ENCODE peak calls at places on chromosomes 11 and 22, in ten cellular contexts. F is endodermal cell, G is epithelial cell of proximal tubule, V is heart right ventricle, H is fibroblast of pulmonary artery, P is bronchial epithelial cell, Y is fibroblast of villous mesenchyme, K is K562, T is mesothelial cell of epicardium, N is uterus. M is an unnamed sample.

GRCh38 chr22:43099095-43099494 is 9.9 kb upstream of the TTLL1 start:
- DNase-seq in F (no peak), G (no peak), V (peak), H (peak), P (no peak), Y (no peak), K (no peak), T (no peak), N (no peak), M (no peak)

GRCh38 chr11:113114452-113115027 is 153.3 kb downstream of the NCAM1 start:
- DNase-seq in F (peak), G (no peak), V (peak), H (peak), P (peak), Y (peak), K (no peak), T (peak), N (peak), M (peak)

GRCh38 chr11:63738720-63739360 is 29.7 kb downstream of the ZFTA start:
- DNase-seq in F (peak), G (peak), V (peak), H (peak), P (peak), Y (peak), K (peak), T (peak), N (peak), M (peak)

GRCh38 chr11:64489831-64490441 is 101.1 kb upstream of the SLC22A12 start:
- DNase-seq in F (peak), G (no peak), V (peak), H (peak), P (peak), Y (peak), K (peak), T (peak), N (peak), M (peak)

GRCh38 chr11:94767292-94767690 is 865 bp upstream of the AMOTL1 start:
- DNase-seq in F (peak), G (no peak), V (no peak), H (no peak), P (no peak), Y (no peak), K (peak), T (no peak), N (no peak), M (no peak)

GRCh38 chr11:81070948-81071347 is 1630.1 kb upstream of the TENM4 start:
- DNase-seq in F (no peak), G (no peak), V (no peak), H (no peak), P (no peak), Y (no peak), K (no peak), T (no peak), N (no peak), M (no peak)

GRCh38 chr11:75159081-75159953 is 8.4 kb downstream of the SLCO2B1 start:
- DNase-seq in F (peak), G (no peak), V (no peak), H (no peak), P (no peak), Y (no peak), K (no peak), T (no peak), N (no peak), M (peak)

GRCh38 chr11:88555018-88555828 is 217.7 kb upstream of the CTSC start:
- DNase-seq in F (no peak), G (peak), V (no peak), H (peak), P (peak), Y (peak), K (no peak), T (no peak), N (peak), M (peak)

GRCh38 chr22:26429458-26430238 is 588 bp downstream of the ASPHD2 start:
- DNase-seq in F (no peak), G (no peak), V (no peak), H (no peak), P (no peak), Y (no peak), K (peak), T (no peak), N (no peak), M (no peak)

GRCh38 chr22:20063271-20064139 is 16.5 kb upstream of the DGCR8 start:
- DNase-seq in F (no peak), G (no peak), V (no peak), H (no peak), P (no peak), Y (no peak), K (no peak), T (no peak), N (no peak), M (no peak)

GRCh38 chr11:9753031-9753430 is 89.2 kb downstream of the SWAP70 start:
- DNase-seq in F (no peak), G (peak), V (no peak), H (peak), P (peak), Y (peak), K (no peak), T (no peak), N (no peak), M (no peak)

GRCh38 chr11:59779487-59779886 is 24.3 kb downstream of the STX3 start:
- DNase-seq in F (no peak), G (no peak), V (no peak), H (no peak), P (peak), Y (no peak), K (no peak), T (no peak), N (no peak), M (no peak)

GRCh38 chr22:46803031-46803880 is 40.8 kb downstream of the TBC1D22A start:
- DNase-seq in F (peak), G (no peak), V (peak), H (peak), P (peak), Y (peak), K (peak), T (peak), N (no peak), M (peak)

GRCh38 chr11:133065847-133066485 is 466.3 kb downstream of the OPCML start:
- DNase-seq in F (no peak), G (no peak), V (no peak), H (no peak), P (no peak), Y (no peak), K (no peak), T (no peak), N (no peak), M (no peak)

GRCh38 chr11:104526006-104526405 is 362.1 kb upstream of the PDGFD start:
- DNase-seq in F (no peak), G (no peak), V (no peak), H (no peak), P (no peak), Y (no peak), K (no peak), T (no peak), N (no peak), M (no peak)

GRCh38 chr11:69934861-69935494 is 115.8 kb upstream of the FGF3 start:
- DNase-seq in F (peak), G (no peak), V (no peak), H (no peak), P (no peak), Y (no peak), K (no peak), T (no peak), N (no peak), M (peak)

GRCh38 chr11:44456544-44457270 is 108.8 kb upstream of the CD82 start:
- DNase-seq in F (peak), G (no peak), V (no peak), H (no peak), P (peak), Y (no peak), K (no peak), T (no peak), N (no peak), M (peak)

GRCh38 chr11:62336949-62337681 is at the start of gene ASRGL1:
- DNase-seq in F (peak), G (no peak), V (peak), H (peak), P (peak), Y (peak), K (peak), T (peak), N (peak), M (peak)

GRCh38 chr11:122649133-122649532 is 6.4 kb upstream of the UBASH3B start:
- DNase-seq in F (no peak), G (no peak), V (no peak), H (no peak), P (no peak), Y (no peak), K (no peak), T (no peak), N (no peak), M (no peak)

GRCh38 chr11:68825603-68826002 is 16.1 kb downstream of the CPT1A start:
- DNase-seq in F (peak), G (no peak), V (no peak), H (no peak), P (peak), Y (no peak), K (no peak), T (no peak), N (no peak), M (peak)

GRCh38 chr11:3202759-3203158 is 15.9 kb downstream of the MRGPRG start:
- DNase-seq in F (peak), G (no peak), V (no peak), H (no peak), P (no peak), Y (no peak), K (no peak), T (no peak), N (no peak), M (no peak)

GRCh38 chr11:104033561-104033960 is 2.9 kb upstream of the DDI1 start:
- DNase-seq in F (no peak), G (peak), V (no peak), H (peak), P (no peak), Y (peak), K (no peak), T (no peak), N (no peak), M (no peak)

GRCh38 chr11:64746486-64746885 is 2.5 kb upstream of the RASGRP2 start:
- DNase-seq in F (no peak), G (no peak), V (no peak), H (no peak), P (no peak), Y (no peak), K (no peak), T (no peak), N (no peak), M (no peak)

GRCh38 chr11:120293038-120293800 is 31.9 kb upstream of the TLCD5 start:
- DNase-seq in F (no peak), G (no peak), V (no peak), H (no peak), P (peak), Y (no peak), K (no peak), T (no peak), N (no peak), M (no peak)

GRCh38 chr22:19866665-19867009 is 12.0 kb upstream of the GNB1L start:
- DNase-seq in F (no peak), G (no peak), V (no peak), H (no peak), P (no peak), Y (no peak), K (no peak), T (no peak), N (no peak), M (no peak)

GRCh38 chr11:134949121-134949591 is 537.1 kb upstream of the B3GAT1 start:
- DNase-seq in F (no peak), G (peak), V (no peak), H (peak), P (peak), Y (peak), K (no peak), T (no peak), N (no peak), M (no peak)

GRCh38 chr22:49828599-49828965 is 909 bp upstream of the BRD1 start:
- DNase-seq in F (no peak), G (no peak), V (no peak), H (no peak), P (no peak), Y (no peak), K (no peak), T (no peak), N (no peak), M (no peak)

GRCh38 chr11:96961931-96962330 is 572.1 kb downstream of the JRKL start:
- DNase-seq in F (no peak), G (no peak), V (no peak), H (no peak), P (no peak), Y (no peak), K (no peak), T (no peak), N (no peak), M (no peak)

GRCh38 chr11:15624701-15625100 is 510.0 kb downstream of the INSC start:
- DNase-seq in F (no peak), G (no peak), V (no peak), H (no peak), P (no peak), Y (no peak), K (no peak), T (no peak), N (no peak), M (no peak)

GRCh38 chr11:96235725-96236124 is 107.3 kb downstream of the MAML2 start:
- DNase-seq in F (no peak), G (no peak), V (no peak), H (no peak), P (no peak), Y (peak), K (no peak), T (no peak), N (no peak), M (no peak)

GRCh38 chr11:66524304-66525040 is 14.0 kb downstream of the BBS1 start:
- DNase-seq in F (no peak), G (no peak), V (no peak), H (no peak), P (no peak), Y (no peak), K (no peak), T (no peak), N (no peak), M (no peak)
- TF ChIP-seq CTCF in F (no peak), G (no peak), V (no peak), H (no peak), P (no peak), Y (no peak), K (no peak), T (no peak), N (no peak), M (no peak)

DNA sequence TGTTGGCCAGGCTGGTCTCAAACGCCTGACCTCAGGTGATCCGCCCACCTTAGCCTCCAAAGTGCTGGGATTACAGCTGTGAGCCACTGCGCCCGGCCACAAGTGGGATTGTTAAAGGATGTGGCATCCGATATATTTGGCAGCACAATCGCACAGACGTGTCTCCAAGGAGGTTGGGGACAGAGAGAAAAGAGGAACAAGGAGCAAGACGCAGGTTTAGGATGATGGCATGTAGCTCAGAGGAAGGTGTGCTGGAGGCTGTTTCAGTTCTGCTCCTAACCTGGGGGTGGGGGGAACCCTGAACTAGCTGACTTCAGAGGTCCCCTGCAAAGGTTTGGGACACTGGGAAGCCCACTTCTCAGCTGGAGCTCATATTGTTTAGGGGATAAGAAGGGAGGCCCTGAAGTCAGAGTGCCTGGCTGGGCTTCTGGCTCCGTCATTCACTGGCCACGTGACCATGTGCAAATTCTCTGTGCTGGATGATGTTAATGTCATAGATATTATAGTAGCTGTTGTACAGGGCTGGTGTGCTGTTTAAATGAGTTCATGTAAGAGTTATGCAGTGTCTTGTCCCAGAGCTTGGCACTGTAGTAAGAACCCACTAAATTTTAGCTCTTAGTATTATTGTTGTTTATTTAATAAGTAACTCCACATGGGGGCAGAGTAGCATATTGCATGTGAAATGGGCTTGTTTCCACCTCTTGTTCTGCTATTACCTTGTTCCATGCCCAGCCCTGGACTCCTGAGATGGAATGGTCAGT is 129.7 kb downstream of the ST3GAL4 start:
- DNase-seq in F (no peak), G (no peak), V (no peak), H (peak), P (peak), Y (peak), K (no peak), T (no peak), N (no peak), M (no peak)
- TF ChIP-seq CTCF in F (no peak), G (no peak), V (no peak), H (peak), P (no peak), Y (peak), K (no peak), T (no peak), N (no peak), M (no peak)

GRCh38 chr22:44622685-44623084 is 79.3 kb upstream of the PRR5 start:
- DNase-seq in F (no peak), G (no peak), V (no peak), H (no peak), P (no peak), Y (no peak), K (no peak), T (no peak), N (no peak), M (no peak)

GRCh38 chr22:44622147-44622427 is 79.9 kb upstream of the PRR5 start:
- DNase-seq in F (peak), G (no peak), V (no peak), H (no peak), P (peak), Y (no peak), K (no peak), T (no peak), N (no peak), M (peak)

GRCh38 chr22:44625421-44625760 is 76.6 kb upstream of the PRR5 start:
- DNase-seq in F (peak), G (no peak), V (no peak), H (no peak), P (no peak), Y (no peak), K (no peak), T (no peak), N (no peak), M (no peak)

GRCh38 chr22:44624689-44625420 is 77.1 kb upstream of the PRR5 start:
- DNase-seq in F (peak), G (no peak), V (no peak), H (no peak), P (no peak), Y (no peak), K (no peak), T (no peak), N (no peak), M (no peak)

DNA sequence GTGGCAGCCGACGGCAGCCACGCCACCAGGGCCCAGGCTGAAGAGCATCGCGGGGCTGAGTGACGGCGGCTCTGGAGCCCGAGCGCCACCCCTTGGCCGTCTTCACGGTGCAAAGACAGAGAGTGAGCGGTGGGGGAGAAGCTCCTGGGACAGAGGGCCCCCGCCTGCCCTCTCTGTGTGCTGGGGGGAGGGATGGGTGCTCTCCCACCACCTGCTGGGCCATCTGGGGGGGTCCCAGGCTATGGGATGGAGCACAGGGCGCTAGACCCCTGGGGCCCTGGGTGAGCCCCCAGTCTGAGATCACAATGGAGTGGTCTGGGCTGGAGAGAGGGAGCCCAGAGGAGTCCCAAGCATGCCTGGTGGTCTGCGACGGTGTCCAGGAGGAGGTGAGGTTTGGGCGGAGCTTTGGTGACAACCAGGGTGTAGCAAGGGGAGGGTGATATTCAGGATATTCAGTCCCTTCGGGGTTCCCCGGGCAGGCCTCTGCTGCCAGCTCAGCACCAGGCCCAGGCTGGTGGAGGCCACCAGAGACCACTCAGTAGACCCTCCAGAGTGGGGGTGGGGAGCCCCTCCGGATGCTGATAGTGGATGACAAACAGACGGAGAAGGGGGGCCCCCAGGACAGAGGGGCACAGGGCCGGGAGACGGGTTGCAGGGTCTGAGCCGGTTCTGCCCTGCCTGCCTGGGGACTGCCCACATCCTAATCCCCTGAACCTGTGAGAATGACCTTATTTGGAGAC is 78.1 kb upstream of the PRR5 start:
- DNase-seq in F (peak), G (no peak), V (no peak), H (peak), P (peak), Y (no peak), K (peak), T (no peak), N (no peak), M (peak)
- TF ChIP-seq CTCF in F (peak), G (peak), V (peak), H (peak), P (peak), Y (peak), K (peak), T (peak), N (peak), M (peak)

GRCh38 chr22:40844951-40845350 is 11.5 kb downstream of the ST13 start:
- DNase-seq in F (no peak), G (no peak), V (no peak), H (no peak), P (no peak), Y (no peak), K (no peak), T (no peak), N (no peak), M (no peak)
- TF ChIP-seq CTCF in F (no peak), G (no peak), V (no peak), H (no peak), P (no peak), Y (no peak), K (no peak), T (no peak), N (no peak), M (no peak)

GRCh38 chr11:114571712-114572111 is 12.0 kb upstream of the NXPE1 start:
- DNase-seq in F (peak), G (no peak), V (no peak), H (no peak), P (no peak), Y (no peak), K (no peak), T (no peak), N (no peak), M (no peak)
- TF ChIP-seq CTCF in F (peak), G (no peak), V (no peak), H (no peak), P (no peak), Y (no peak), K (no peak), T (no peak), N (no peak), M (no peak)

DNA sequence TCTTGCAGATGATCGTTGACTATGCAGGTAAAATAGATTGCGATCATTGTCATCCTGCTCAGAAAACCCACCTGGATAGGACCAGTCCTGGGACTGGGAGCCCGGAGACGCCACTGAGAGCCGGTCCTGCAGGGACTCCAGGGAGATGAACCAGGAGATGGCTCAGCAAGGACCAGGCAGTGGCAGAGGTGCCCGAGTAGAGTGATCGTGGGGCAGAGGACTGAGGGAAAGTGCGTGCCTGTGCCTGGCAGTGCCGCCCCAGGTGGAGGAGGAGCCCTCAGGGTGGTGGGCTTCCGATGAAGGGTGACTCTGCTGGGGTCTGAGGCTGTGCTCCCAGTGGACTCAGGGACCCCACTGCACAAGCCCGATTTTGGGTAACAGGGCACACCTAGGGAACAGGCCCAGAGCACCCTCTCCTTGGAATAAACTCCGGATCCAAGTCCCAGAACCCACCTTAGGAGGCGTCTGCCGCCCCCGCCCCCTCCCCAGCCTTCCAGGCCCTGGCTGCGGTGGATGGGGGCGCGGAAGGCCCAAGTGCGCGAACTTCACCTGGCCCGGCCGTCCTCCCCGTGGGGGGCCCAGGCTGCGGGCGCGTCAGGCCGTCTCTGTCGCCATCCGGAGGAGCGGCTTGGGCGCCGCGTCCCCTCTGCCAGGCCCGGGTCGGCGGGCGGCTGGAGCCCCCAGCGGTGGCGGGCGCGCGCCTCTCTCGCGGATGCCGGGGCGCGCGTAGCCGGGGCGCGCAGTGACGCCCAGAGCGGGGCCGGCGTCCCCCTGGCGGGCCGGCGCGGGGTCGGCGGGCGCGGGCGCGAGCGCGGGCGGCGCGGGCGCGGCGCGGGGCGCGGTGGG is 1338.8 kb downstream of the BRD1 start:
- DNase-seq in F (peak), G (no peak), V (no peak), H (no peak), P (no peak), Y (no peak), K (no peak), T (no peak), N (no peak), M (no peak)
- TF ChIP-seq CTCF in F (peak), G (no peak), V (no peak), H (no peak), P (no peak), Y (no peak), K (no peak), T (no peak), N (no peak), M (no peak)

M was measured in Calu3.